ENCODE peak calls at places on chromosomes 3 and 15, in five cellular contexts. One of them, this sample, is unnamed.

GRCh38 chr3:33437556-33438283 is 2.5 kb downstream of the UBP1 start:
- DNase-seq in activated T-cell treated with anti-CD3 and anti-CD28 coated beads, Interleukin-2, amount 50 U/mL, for 1 hour: no peak
- DNase-seq in neuronal stem cell: no peak
- DNase-seq in sigmoid colon: no peak
- DNase-seq in stimulated activated CD8-positive, alpha-beta memory T cell treated with anti-CD3 and anti-CD28 coated beads, Interleukin-7, amount 100 ng/mL, for 1 hour: no peak
- DNase-seq in this sample: no peak

GRCh38 chr15:89496155-89497098 is at the start of gene RHCG:
- DNase-seq in sigmoid colon: no peak
- DNase-seq in stimulated activated CD8-positive, alpha-beta memory T cell treated with anti-CD3 and anti-CD28 coated beads, Interleukin-7, amount 100 ng/mL, for 1 hour: no peak
- DNase-seq in activated T-cell treated with anti-CD3 and anti-CD28 coated beads, Interleukin-2, amount 50 U/mL, for 1 hour: no peak
- DNase-seq in neuronal stem cell: peak
- DNase-seq in this sample: no peak

GRCh38 chr15:94305133-94305532 is 73.8 kb downstream of the MCTP2 start:
- DNase-seq in sigmoid colon: no peak
- DNase-seq in neuronal stem cell: no peak
- DNase-seq in stimulated activated CD8-positive, alpha-beta memory T cell treated with anti-CD3 and anti-CD28 coated beads, Interleukin-7, amount 100 ng/mL, for 1 hour: no peak
- DNase-seq in activated T-cell treated with anti-CD3 and anti-CD28 coated beads, Interleukin-2, amount 50 U/mL, for 1 hour: no peak
- DNase-seq in this sample: no peak

GRCh38 chr3:7683431-7683830 is 818.2 kb upstream of the LMCD1 start:
- DNase-seq in neuronal stem cell: no peak
- DNase-seq in activated T-cell treated with anti-CD3 and anti-CD28 coated beads, Interleukin-2, amount 50 U/mL, for 1 hour: no peak
- DNase-seq in sigmoid colon: no peak
- DNase-seq in stimulated activated CD8-positive, alpha-beta memory T cell treated with anti-CD3 and anti-CD28 coated beads, Interleukin-7, amount 100 ng/mL, for 1 hour: no peak
- DNase-seq in this sample: no peak

GRCh38 chr3:119973276-119973675 is 121.0 kb downstream of the GSK3B start:
- DNase-seq in neuronal stem cell: no peak
- DNase-seq in stimulated activated CD8-positive, alpha-beta memory T cell treated with anti-CD3 and anti-CD28 coated beads, Interleukin-7, amount 100 ng/mL, for 1 hour: no peak
- DNase-seq in activated T-cell treated with anti-CD3 and anti-CD28 coated beads, Interleukin-2, amount 50 U/mL, for 1 hour: no peak
- DNase-seq in sigmoid colon: no peak
- DNase-seq in this sample: no peak

GRCh38 chr3:55488398-55489055 is 1.4 kb upstream of the WNT5A start:
- DNase-seq in stimulated activated CD8-positive, alpha-beta memory T cell treated with anti-CD3 and anti-CD28 coated beads, Interleukin-7, amount 100 ng/mL, for 1 hour: no peak
- DNase-seq in activated T-cell treated with anti-CD3 and anti-CD28 coated beads, Interleukin-2, amount 50 U/mL, for 1 hour: no peak
- DNase-seq in neuronal stem cell: peak
- DNase-seq in sigmoid colon: peak
- DNase-seq in this sample: no peak

GRCh38 chr3:141955163-141955562 is 78.7 kb downstream of the ATP1B3 start:
- DNase-seq in stimulated activated CD8-positive, alpha-beta memory T cell treated with anti-CD3 and anti-CD28 coated beads, Interleukin-7, amount 100 ng/mL, for 1 hour: no peak
- DNase-seq in sigmoid colon: peak
- DNase-seq in activated T-cell treated with anti-CD3 and anti-CD28 coated beads, Interleukin-2, amount 50 U/mL, for 1 hour: no peak
- DNase-seq in neuronal stem cell: peak
- DNase-seq in this sample: no peak

GRCh38 chr3:22536582-22536981 is 666.5 kb upstream of the UBE2E2 start:
- DNase-seq in activated T-cell treated with anti-CD3 and anti-CD28 coated beads, Interleukin-2, amount 50 U/mL, for 1 hour: no peak
- DNase-seq in sigmoid colon: no peak
- DNase-seq in neuronal stem cell: no peak
- DNase-seq in stimulated activated CD8-positive, alpha-beta memory T cell treated with anti-CD3 and anti-CD28 coated beads, Interleukin-7, amount 100 ng/mL, for 1 hour: no peak
- DNase-seq in this sample: no peak

GRCh38 chr3:173938159-173938558 is 540.6 kb downstream of the NLGN1 start:
- DNase-seq in neuronal stem cell: no peak
- DNase-seq in sigmoid colon: no peak
- DNase-seq in stimulated activated CD8-positive, alpha-beta memory T cell treated with anti-CD3 and anti-CD28 coated beads, Interleukin-7, amount 100 ng/mL, for 1 hour: no peak
- DNase-seq in activated T-cell treated with anti-CD3 and anti-CD28 coated beads, Interleukin-2, amount 50 U/mL, for 1 hour: no peak
- DNase-seq in this sample: no peak

GRCh38 chr3:184636774-184637316 is 75.0 kb downstream of the MAGEF1 start:
- DNase-seq in stimulated activated CD8-positive, alpha-beta memory T cell treated with anti-CD3 and anti-CD28 coated beads, Interleukin-7, amount 100 ng/mL, for 1 hour: no peak
- DNase-seq in neuronal stem cell: no peak
- DNase-seq in activated T-cell treated with anti-CD3 and anti-CD28 coated beads, Interleukin-2, amount 50 U/mL, for 1 hour: no peak
- DNase-seq in sigmoid colon: no peak
- DNase-seq in this sample: no peak

GRCh38 chr3:194687638-194688206 is 2.0 kb downstream of the FAM43A start:
- DNase-seq in sigmoid colon: peak
- DNase-seq in activated T-cell treated with anti-CD3 and anti-CD28 coated beads, Interleukin-2, amount 50 U/mL, for 1 hour: peak
- DNase-seq in neuronal stem cell: peak
- DNase-seq in stimulated activated CD8-positive, alpha-beta memory T cell treated with anti-CD3 and anti-CD28 coated beads, Interleukin-7, amount 100 ng/mL, for 1 hour: peak
- DNase-seq in this sample: no peak

GRCh38 chr15:68405426-68406250 is 26.3 kb downstream of the ITGA11 start:
- DNase-seq in activated T-cell treated with anti-CD3 and anti-CD28 coated beads, Interleukin-2, amount 50 U/mL, for 1 hour: no peak
- DNase-seq in neuronal stem cell: no peak
- DNase-seq in stimulated activated CD8-positive, alpha-beta memory T cell treated with anti-CD3 and anti-CD28 coated beads, Interleukin-7, amount 100 ng/mL, for 1 hour: no peak
- DNase-seq in sigmoid colon: no peak
- DNase-seq in this sample: no peak

GRCh38 chr3:178159691-178160090 is 376.5 kb upstream of the KCNMB2 start:
- DNase-seq in sigmoid colon: no peak
- DNase-seq in activated T-cell treated with anti-CD3 and anti-CD28 coated beads, Interleukin-2, amount 50 U/mL, for 1 hour: no peak
- DNase-seq in stimulated activated CD8-positive, alpha-beta memory T cell treated with anti-CD3 and anti-CD28 coated beads, Interleukin-7, amount 100 ng/mL, for 1 hour: no peak
- DNase-seq in neuronal stem cell: peak
- DNase-seq in this sample: no peak

GRCh38 chr3:184805351-184806038 is 6.5 kb upstream of the VPS8 start:
- DNase-seq in activated T-cell treated with anti-CD3 and anti-CD28 coated beads, Interleukin-2, amount 50 U/mL, for 1 hour: no peak
- DNase-seq in neuronal stem cell: no peak
- DNase-seq in stimulated activated CD8-positive, alpha-beta memory T cell treated with anti-CD3 and anti-CD28 coated beads, Interleukin-7, amount 100 ng/mL, for 1 hour: no peak
- DNase-seq in sigmoid colon: no peak
- DNase-seq in this sample: no peak

GRCh38 chr15:40282144-40282869 is 557 bp downstream of the ANKRD63 start:
- DNase-seq in activated T-cell treated with anti-CD3 and anti-CD28 coated beads, Interleukin-2, amount 50 U/mL, for 1 hour: peak
- DNase-seq in sigmoid colon: no peak
- DNase-seq in stimulated activated CD8-positive, alpha-beta memory T cell treated with anti-CD3 and anti-CD28 coated beads, Interleukin-7, amount 100 ng/mL, for 1 hour: no peak
- DNase-seq in neuronal stem cell: no peak
- DNase-seq in this sample: no peak

GRCh38 chr15:65355173-65355982 is 22.4 kb downstream of the IGDCC3 start:
- DNase-seq in stimulated activated CD8-positive, alpha-beta memory T cell treated with anti-CD3 and anti-CD28 coated beads, Interleukin-7, amount 100 ng/mL, for 1 hour: no peak
- DNase-seq in neuronal stem cell: peak
- DNase-seq in sigmoid colon: no peak
- DNase-seq in activated T-cell treated with anti-CD3 and anti-CD28 coated beads, Interleukin-2, amount 50 U/mL, for 1 hour: no peak
- DNase-seq in this sample: no peak

GRCh38 chr3:34009480-34009844 is 211.0 kb downstream of the PDCD6IP start:
- DNase-seq in activated T-cell treated with anti-CD3 and anti-CD28 coated beads, Interleukin-2, amount 50 U/mL, for 1 hour: no peak
- DNase-seq in sigmoid colon: no peak
- DNase-seq in neuronal stem cell: no peak
- DNase-seq in stimulated activated CD8-positive, alpha-beta memory T cell treated with anti-CD3 and anti-CD28 coated beads, Interleukin-7, amount 100 ng/mL, for 1 hour: no peak
- DNase-seq in this sample: no peak

GRCh38 chr15:77528968-77529319 is 103.8 kb downstream of the LINGO1 start:
- DNase-seq in stimulated activated CD8-positive, alpha-beta memory T cell treated with anti-CD3 and anti-CD28 coated beads, Interleukin-7, amount 100 ng/mL, for 1 hour: no peak
- DNase-seq in neuronal stem cell: no peak
- DNase-seq in sigmoid colon: peak
- DNase-seq in activated T-cell treated with anti-CD3 and anti-CD28 coated beads, Interleukin-2, amount 50 U/mL, for 1 hour: no peak
- DNase-seq in this sample: no peak

GRCh38 chr15:77487479-77487861 is 66.8 kb downstream of the HMG20A start:
- DNase-seq in sigmoid colon: no peak
- DNase-seq in neuronal stem cell: no peak
- DNase-seq in stimulated activated CD8-positive, alpha-beta memory T cell treated with anti-CD3 and anti-CD28 coated beads, Interleukin-7, amount 100 ng/mL, for 1 hour: no peak
- DNase-seq in activated T-cell treated with anti-CD3 and anti-CD28 coated beads, Interleukin-2, amount 50 U/mL, for 1 hour: no peak
- DNase-seq in this sample: no peak

GRCh38 chr15:39102431-39102830 is 478.4 kb upstream of the THBS1 start:
- DNase-seq in activated T-cell treated with anti-CD3 and anti-CD28 coated beads, Interleukin-2, amount 50 U/mL, for 1 hour: no peak
- DNase-seq in stimulated activated CD8-positive, alpha-beta memory T cell treated with anti-CD3 and anti-CD28 coated beads, Interleukin-7, amount 100 ng/mL, for 1 hour: no peak
- DNase-seq in neuronal stem cell: no peak
- DNase-seq in sigmoid colon: no peak
- DNase-seq in this sample: no peak

GRCh38 chr15:101501703-101502373 is 12.3 kb upstream of the PCSK6 start:
- DNase-seq in activated T-cell treated with anti-CD3 and anti-CD28 coated beads, Interleukin-2, amount 50 U/mL, for 1 hour: peak
- DNase-seq in sigmoid colon: no peak
- DNase-seq in neuronal stem cell: peak
- DNase-seq in stimulated activated CD8-positive, alpha-beta memory T cell treated with anti-CD3 and anti-CD28 coated beads, Interleukin-7, amount 100 ng/mL, for 1 hour: peak
- DNase-seq in this sample: no peak

GRCh38 chr15:92000709-92001108 is 147.2 kb downstream of the SLCO3A1 start:
- DNase-seq in neuronal stem cell: peak
- DNase-seq in sigmoid colon: no peak
- DNase-seq in activated T-cell treated with anti-CD3 and anti-CD28 coated beads, Interleukin-2, amount 50 U/mL, for 1 hour: no peak
- DNase-seq in stimulated activated CD8-positive, alpha-beta memory T cell treated with anti-CD3 and anti-CD28 coated beads, Interleukin-7, amount 100 ng/mL, for 1 hour: no peak
- DNase-seq in this sample: no peak

GRCh38 chr3:130014526-130014925 is 40.0 kb downstream of the TRH start:
- DNase-seq in activated T-cell treated with anti-CD3 and anti-CD28 coated beads, Interleukin-2, amount 50 U/mL, for 1 hour: no peak
- DNase-seq in stimulated activated CD8-positive, alpha-beta memory T cell treated with anti-CD3 and anti-CD28 coated beads, Interleukin-7, amount 100 ng/mL, for 1 hour: no peak
- DNase-seq in sigmoid colon: no peak
- DNase-seq in neuronal stem cell: no peak
- DNase-seq in this sample: no peak

GRCh38 chr3:49689046-49689886 is at the start of the genes MST1 and RNF123:
- DNase-seq in neuronal stem cell: peak
- DNase-seq in activated T-cell treated with anti-CD3 and anti-CD28 coated beads, Interleukin-2, amount 50 U/mL, for 1 hour: peak
- DNase-seq in stimulated activated CD8-positive, alpha-beta memory T cell treated with anti-CD3 and anti-CD28 coated beads, Interleukin-7, amount 100 ng/mL, for 1 hour: peak
- DNase-seq in sigmoid colon: peak
- DNase-seq in this sample: no peak